ENCODE peak calls at places on chromosomes 6 and 20, in six cellular contexts. One of them, this sample, is unnamed.

GRCh38 chr6:127761084-127761483 is 139.8 kb downstream of the THEMIS start:
- DNase-seq in HTR-8/SVneo: no peak
- DNase-seq in Peyer's patch: no peak
- DNase-seq in aorta: no peak
- DNase-seq in left cardiac atrium: no peak
- DNase-seq in activated T-cell treated with anti-CD3 and anti-CD28 coated beads, Interleukin-2, amount 50 U/mL, for 72 hours: no peak
- DNase-seq in this sample: no peak

GRCh38 chr6:121794630-121795029 is 359.2 kb downstream of the GJA1 start:
- DNase-seq in Peyer's patch: no peak
- DNase-seq in activated T-cell treated with anti-CD3 and anti-CD28 coated beads, Interleukin-2, amount 50 U/mL, for 72 hours: no peak
- DNase-seq in left cardiac atrium: no peak
- DNase-seq in aorta: no peak
- DNase-seq in HTR-8/SVneo: peak; percentile 68
- DNase-seq in this sample: no peak

GRCh38 chr20:41619360-41620115 is 1.4 kb upstream of the CHD6 start:
- DNase-seq in aorta: no peak
- DNase-seq in activated T-cell treated with anti-CD3 and anti-CD28 coated beads, Interleukin-2, amount 50 U/mL, for 72 hours: no peak
- DNase-seq in left cardiac atrium: no peak
- DNase-seq in HTR-8/SVneo: no peak
- DNase-seq in Peyer's patch: no peak
- DNase-seq in this sample: no peak

GRCh38 chr20:26216025-26216424 is 519.4 kb upstream of the ZNF337 start:
- DNase-seq in Peyer's patch: no peak
- DNase-seq in aorta: no peak
- DNase-seq in activated T-cell treated with anti-CD3 and anti-CD28 coated beads, Interleukin-2, amount 50 U/mL, for 72 hours: no peak
- DNase-seq in left cardiac atrium: no peak
- DNase-seq in HTR-8/SVneo: no peak
- DNase-seq in this sample: no peak

GRCh38 chr6:26556263-26557070 is 18.3 kb downstream of the HMGN4 start:
- DNase-seq in aorta: no peak
- DNase-seq in Peyer's patch: no peak
- DNase-seq in left cardiac atrium: no peak
- DNase-seq in HTR-8/SVneo: no peak
- DNase-seq in activated T-cell treated with anti-CD3 and anti-CD28 coated beads, Interleukin-2, amount 50 U/mL, for 72 hours: peak; percentile 56
- DNase-seq in this sample: no peak

GRCh38 chr6:10411131-10411914 is 3.6 kb downstream of the TFAP2A start:
- DNase-seq in left cardiac atrium: peak; percentile 16
- DNase-seq in HTR-8/SVneo: no peak
- DNase-seq in Peyer's patch: no peak
- DNase-seq in aorta: no peak
- DNase-seq in activated T-cell treated with anti-CD3 and anti-CD28 coated beads, Interleukin-2, amount 50 U/mL, for 72 hours: no peak
- DNase-seq in this sample: no peak

GRCh38 chr6:158758464-158758863 is 60.7 kb downstream of the EZR start:
- DNase-seq in Peyer's patch: no peak
- DNase-seq in left cardiac atrium: no peak
- DNase-seq in aorta: no peak
- DNase-seq in HTR-8/SVneo: peak; percentile 30
- DNase-seq in activated T-cell treated with anti-CD3 and anti-CD28 coated beads, Interleukin-2, amount 50 U/mL, for 72 hours: no peak
- DNase-seq in this sample: no peak

GRCh38 chr6:56522871-56523270 is 119.8 kb downstream of the DST start:
- DNase-seq in HTR-8/SVneo: no peak
- DNase-seq in aorta: no peak
- DNase-seq in left cardiac atrium: no peak
- DNase-seq in Peyer's patch: no peak
- DNase-seq in activated T-cell treated with anti-CD3 and anti-CD28 coated beads, Interleukin-2, amount 50 U/mL, for 72 hours: no peak
- DNase-seq in this sample: no peak

GRCh38 chr6:108598316-108598863 is 37.7 kb downstream of the FOXO3 start:
- DNase-seq in aorta: no peak
- DNase-seq in left cardiac atrium: no peak
- DNase-seq in Peyer's patch: no peak
- DNase-seq in HTR-8/SVneo: no peak
- DNase-seq in activated T-cell treated with anti-CD3 and anti-CD28 coated beads, Interleukin-2, amount 50 U/mL, for 72 hours: peak; percentile 55
- DNase-seq in this sample: no peak

GRCh38 chr20:37380864-37381579 is 35.1 kb downstream of the SRC start:
- DNase-seq in aorta: peak; percentile 71
- DNase-seq in activated T-cell treated with anti-CD3 and anti-CD28 coated beads, Interleukin-2, amount 50 U/mL, for 72 hours: no peak
- DNase-seq in left cardiac atrium: no peak
- DNase-seq in Peyer's patch: peak; percentile 35
- DNase-seq in HTR-8/SVneo: no peak
- DNase-seq in this sample: no peak

This sample was measured in T-helper 2 cell treated with Interferon-gamma antibody and Interleukin-4, amounts not matched to agents 5 μg/mL and 100 μg/mL, for 36 hours.